ENCODE peak calls at places on chromosomes 5 and 9, in eight cellular contexts. C is WTC11, R is HFFc6, H is fibroblast of mammary gland, B is astrocyte, V is A549, W is ovary, J is tibial artery. N is an unnamed sample.
A peak's percentile ranks its signal among the peaks of the same experiment; 100 is the strongest.

GRCh38 chr5:120817044-120817985 is 353.2 kb downstream of the PRR16 start:
- DNase-seq in C (peak; percentile 26), R (peak; percentile 20), H (peak; percentile 44), B (peak; percentile 6), V (peak; percentile 9), W (no peak), J (no peak), N (no peak)

GRCh38 chr5:169299651-169300467 is 1.1 kb downstream of the SLIT3 start:
- DNase-seq in C (peak; percentile 40), R (no peak), H (peak; percentile 28), B (peak; percentile 24), V (peak; percentile 36), W (peak; percentile 20), J (no peak), N (no peak)

GRCh38 chr5:55557123-55557522 is 22.4 kb upstream of the PLPP1 start:
- DNase-seq in C (no peak), R (no peak), H (no peak), B (no peak), V (no peak), W (no peak), J (no peak), N (no peak)

GRCh38 chr9:136978073-136978864 is 965 bp downstream of the PTGDS start:
- DNase-seq in C (peak; percentile 96), R (no peak), H (peak; percentile 43), B (no peak), V (peak; percentile 89), W (peak; percentile 68), J (peak; percentile 77), N (peak; percentile 33)

GRCh38 chr9:91032056-91032455 is 230.4 kb downstream of the SYK start:
- DNase-seq in C (no peak), R (no peak), H (no peak), B (no peak), V (no peak), W (no peak), J (no peak), N (no peak)

GRCh38 chr5:62340979-62341378 is 35.0 kb downstream of the KIF2A start:
- DNase-seq in C (no peak), R (no peak), H (no peak), B (no peak), V (no peak), W (no peak), J (no peak), N (no peak)

GRCh38 chr9:127783111-127783621 is 2.7 kb upstream of the CDK9 start:
- DNase-seq in C (peak; percentile 51), R (no peak), H (no peak), B (no peak), V (no peak), W (peak; percentile 51), J (peak; percentile 71), N (no peak)

GRCh38 chr9:36980148-36980974 is 53.7 kb downstream of the PAX5 start:
- DNase-seq in C (peak; percentile 75), R (no peak), H (no peak), B (no peak), V (peak; percentile 32), W (no peak), J (no peak), N (no peak)

GRCh38 chr9:131942076-131942720 is 137.5 kb downstream of the MED27 start:
- DNase-seq in C (no peak), R (no peak), H (peak; percentile 40), B (no peak), V (no peak), W (no peak), J (no peak), N (no peak)

GRCh38 chr5:179272326-179273073 is 72.8 kb downstream of the ADAMTS2 start:
- DNase-seq in C (peak; percentile 8), R (no peak), H (no peak), B (no peak), V (no peak), W (peak; percentile 54), J (peak; percentile 63), N (no peak)

GRCh38 chr5:103929310-103930003 is 366.9 kb upstream of the NUDT12 start:
- DNase-seq in C (no peak), R (no peak), H (peak; percentile 1), B (peak; percentile 25), V (no peak), W (no peak), J (no peak), N (no peak)

GRCh38 chr9:78542491-78543175 is 245.7 kb downstream of the PSAT1 start:
- DNase-seq in C (peak; percentile 41), R (no peak), H (no peak), B (no peak), V (no peak), W (no peak), J (no peak), N (no peak)

GRCh38 chr5:111694183-111694582 is 62.8 kb downstream of the NREP start:
- DNase-seq in C (no peak), R (peak; percentile 76), H (peak; percentile 86), B (peak; percentile 30), V (peak; percentile 22), W (no peak), J (no peak), N (no peak)

GRCh38 chr5:65199988-65200668 is 281.6 kb downstream of the ADAMTS6 start:
- DNase-seq in C (no peak), R (peak; percentile 57), H (peak; percentile 86), B (peak; percentile 83), V (no peak), W (no peak), J (no peak), N (no peak)

GRCh38 chr5:134647750-134648424 is 698 bp upstream of the SEC24A start:
- DNase-seq in C (no peak), R (peak; percentile 22), H (peak; percentile 57), B (peak; percentile 58), V (no peak), W (no peak), J (peak; percentile 6), N (peak; percentile 67)

GRCh38 chr5:431001-431710 is 11.8 kb upstream of the EXOC3 start:
- DNase-seq in C (peak; percentile 90), R (no peak), H (peak; percentile 45), B (no peak), V (peak; percentile 59), W (no peak), J (peak; percentile 66), N (no peak)

GRCh38 chr5:79621056-79621455 is 8.8 kb downstream of the TENT2 start:
- DNase-seq in C (no peak), R (peak; percentile 78), H (peak; percentile 84), B (peak; percentile 84), V (peak; percentile 32), W (no peak), J (no peak), N (no peak)

GRCh38 chr5:33433303-33434255 is 7.2 kb upstream of the TARS1 start:
- DNase-seq in C (no peak), R (peak; percentile 3), H (peak; percentile 89), B (no peak), V (no peak), W (no peak), J (no peak), N (no peak)

GRCh38 chr9:135819905-135820304 is 87.4 kb downstream of the CAMSAP1 start:
- DNase-seq in C (peak; percentile 52), R (no peak), H (no peak), B (no peak), V (no peak), W (no peak), J (peak; percentile 16), N (no peak)
- TF ChIP-seq CTCF in C (peak; percentile 38), R (peak; percentile 29), H (no peak), B (no peak), V (no peak), W (no peak), J (no peak), N (no peak)

DNA sequence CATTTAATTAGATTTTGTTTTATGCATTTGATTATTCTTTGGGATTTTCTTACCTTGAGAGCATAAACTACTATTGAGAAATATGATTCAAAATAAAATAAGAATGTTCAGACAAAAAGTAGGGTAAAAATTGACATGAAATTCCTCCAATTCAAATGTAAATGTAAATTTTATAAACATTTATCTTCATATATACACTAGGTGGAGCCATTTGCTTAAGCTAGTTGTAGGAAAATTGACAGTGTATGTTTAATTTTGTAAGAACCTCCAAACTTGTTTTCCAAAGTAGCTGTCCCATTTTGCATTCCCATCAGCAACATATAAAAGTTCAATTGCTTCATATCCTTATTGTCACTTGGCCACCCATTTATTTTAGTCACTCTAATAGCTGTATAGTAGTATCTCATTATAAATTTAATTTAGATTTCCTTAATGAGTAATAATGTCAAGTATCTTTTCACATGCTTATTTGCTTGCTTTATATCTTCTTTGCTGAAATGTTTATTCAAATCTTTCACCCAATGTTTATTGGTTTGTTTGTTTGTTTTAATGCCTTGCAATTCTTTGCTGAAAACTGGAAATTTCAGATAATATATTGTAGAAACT is 37.6 kb upstream of the SLCO6A1 start:
- DNase-seq in C (no peak), R (no peak), H (peak; percentile 30), B (no peak), V (peak; percentile 11), W (no peak), J (no peak), N (no peak)
- TF ChIP-seq CTCF in C (no peak), R (peak; percentile 77), H (peak; percentile 41), B (peak; percentile 28), V (peak; percentile 52), W (no peak), J (peak; percentile 14), N (no peak)

DNA sequence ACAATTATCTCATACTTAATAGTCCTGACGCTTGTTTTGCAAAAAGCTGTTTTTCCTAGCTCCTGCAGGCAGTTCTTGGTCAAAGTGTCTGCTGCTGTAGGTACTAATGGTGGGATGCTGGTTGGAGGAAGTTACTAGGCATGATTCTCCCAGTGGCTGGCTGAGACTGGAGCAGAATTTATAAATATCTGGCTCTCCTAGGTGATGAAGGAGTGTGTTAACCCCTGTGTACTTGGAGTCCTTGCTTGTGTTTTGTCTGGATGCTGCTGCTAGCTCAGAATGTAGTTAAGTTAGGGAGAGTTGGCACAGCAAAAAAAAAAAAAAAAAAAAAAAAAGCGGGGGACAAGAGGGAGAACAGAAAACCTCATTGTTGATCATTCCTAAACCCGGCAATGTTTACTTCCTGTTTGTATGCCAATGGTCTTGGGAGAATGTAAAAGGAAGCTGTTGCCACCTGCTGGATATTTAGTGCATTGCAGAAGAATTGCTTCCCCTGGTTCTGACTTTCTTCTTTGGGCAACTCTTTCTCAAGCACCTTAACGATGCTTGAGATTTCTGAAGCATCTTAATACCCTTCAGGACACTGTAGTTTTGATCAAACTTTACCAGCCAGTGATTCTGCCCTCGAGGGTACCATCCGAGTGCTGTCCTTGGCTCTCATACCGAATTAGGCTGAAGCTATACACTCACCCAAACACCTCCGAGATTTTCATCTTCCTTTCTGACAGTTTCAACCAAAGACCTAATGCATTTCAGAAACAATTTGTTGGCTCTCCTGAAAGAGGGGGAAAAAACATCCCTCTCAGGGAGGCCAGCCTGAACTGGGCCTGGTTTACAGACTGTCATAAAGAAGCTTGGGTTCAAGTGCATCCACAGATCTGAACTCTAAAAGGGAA is 71.7 kb upstream of the WWC1 start:
- DNase-seq in C (peak; percentile 59), R (peak; percentile 61), H (peak; percentile 81), B (peak; percentile 56), V (peak; percentile 80), W (peak; percentile 19), J (no peak), N (no peak)
- TF ChIP-seq CTCF in C (peak; percentile 79), R (peak; percentile 97), H (peak; percentile 95), B (peak; percentile 98), V (peak; percentile 91), W (no peak), J (peak; percentile 82), N (peak; percentile 66)

DNA sequence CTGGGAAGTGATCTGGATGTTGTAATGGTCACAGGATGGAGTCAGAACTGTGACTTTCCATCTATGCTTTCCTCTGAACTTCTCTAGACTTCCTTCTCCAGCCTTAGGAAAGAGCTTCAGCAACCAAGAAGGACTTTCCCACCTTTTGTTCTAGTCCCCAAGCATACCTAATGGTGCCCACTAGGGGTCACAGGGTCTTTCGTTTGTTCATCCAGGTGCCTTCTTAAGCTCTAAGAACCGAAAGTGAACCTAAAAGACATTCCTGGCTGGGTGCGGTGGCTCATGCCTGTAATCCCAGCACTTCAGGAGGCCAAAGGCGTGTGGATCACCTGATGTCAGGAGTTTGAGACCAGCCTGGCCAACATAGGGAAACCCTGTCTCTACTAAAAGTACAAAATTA is 1.8 kb upstream of the WNT8A start:
- DNase-seq in C (peak; percentile 30), R (no peak), H (no peak), B (no peak), V (no peak), W (no peak), J (no peak), N (no peak)
- TF ChIP-seq CTCF in C (peak; percentile 11), R (peak; percentile 17), H (no peak), B (no peak), V (no peak), W (no peak), J (no peak), N (no peak)